ENCODE peak calls at places on chromosome 20, in ten cellular contexts. One of them, this sample, is unnamed.

GRCh38 chr20:36219671-36220220 is 16.5 kb upstream of the AAR2 start:
- DNase-seq in HS-27A: no peak
- DNase-seq in activated CD8-positive, alpha-beta memory T cell treated with anti-CD3 and anti-CD28 coated beads for 48 hours: no peak
- DNase-seq in tibial nerve: no peak
- DNase-seq in HFFc6: no peak
- DNase-seq in NCI-H1105: no peak
- DNase-seq in neural progenitor cell: no peak
- DNase-seq in CD8-positive, alpha-beta T cell: no peak
- DNase-seq in cardiac muscle cell: no peak
- DNase-seq in effector CD4-positive, alpha-beta T cell: no peak
- DNase-seq in this sample: no peak

GRCh38 chr20:62217913-62218773 is 1.9 kb downstream of the HRH3 start:
- DNase-seq in HS-27A: no peak
- DNase-seq in activated CD8-positive, alpha-beta memory T cell treated with anti-CD3 and anti-CD28 coated beads for 48 hours: no peak
- DNase-seq in tibial nerve: no peak
- DNase-seq in HFFc6: no peak
- DNase-seq in NCI-H1105: no peak
- DNase-seq in neural progenitor cell: peak; percentile 43
- DNase-seq in CD8-positive, alpha-beta T cell: no peak
- DNase-seq in cardiac muscle cell: no peak
- DNase-seq in effector CD4-positive, alpha-beta T cell: no peak
- DNase-seq in this sample: no peak

GRCh38 chr20:57657537-57658446 is 37.6 kb upstream of the ZBP1 start:
- DNase-seq in HS-27A: no peak
- DNase-seq in activated CD8-positive, alpha-beta memory T cell treated with anti-CD3 and anti-CD28 coated beads for 48 hours: no peak
- DNase-seq in tibial nerve: peak; percentile 5
- DNase-seq in HFFc6: no peak
- DNase-seq in NCI-H1105: peak; percentile 84
- DNase-seq in neural progenitor cell: no peak
- DNase-seq in CD8-positive, alpha-beta T cell: peak; percentile 85
- DNase-seq in cardiac muscle cell: no peak
- DNase-seq in effector CD4-positive, alpha-beta T cell: no peak
- DNase-seq in this sample: no peak

GRCh38 chr20:5065489-5066383 is 54.0 kb downstream of the PCNA start:
- DNase-seq in HS-27A: peak; percentile 94
- DNase-seq in activated CD8-positive, alpha-beta memory T cell treated with anti-CD3 and anti-CD28 coated beads for 48 hours: no peak
- DNase-seq in tibial nerve: no peak
- DNase-seq in HFFc6: peak; percentile 98
- DNase-seq in NCI-H1105: no peak
- DNase-seq in neural progenitor cell: no peak
- DNase-seq in CD8-positive, alpha-beta T cell: no peak
- DNase-seq in cardiac muscle cell: no peak
- DNase-seq in effector CD4-positive, alpha-beta T cell: no peak
- DNase-seq in this sample: peak; percentile 98

GRCh38 chr20:35878113-35878620 is 76.1 kb downstream of the SCAND1 start:
- DNase-seq in HS-27A: no peak
- DNase-seq in activated CD8-positive, alpha-beta memory T cell treated with anti-CD3 and anti-CD28 coated beads for 48 hours: no peak
- DNase-seq in tibial nerve: no peak
- DNase-seq in HFFc6: no peak
- DNase-seq in NCI-H1105: no peak
- DNase-seq in neural progenitor cell: no peak
- DNase-seq in CD8-positive, alpha-beta T cell: no peak
- DNase-seq in cardiac muscle cell: no peak
- DNase-seq in effector CD4-positive, alpha-beta T cell: no peak
- DNase-seq in this sample: no peak

GRCh38 chr20:56604690-56605089 is 24.4 kb upstream of the TFAP2C start:
- DNase-seq in HS-27A: no peak
- DNase-seq in activated CD8-positive, alpha-beta memory T cell treated with anti-CD3 and anti-CD28 coated beads for 48 hours: no peak
- DNase-seq in tibial nerve: no peak
- DNase-seq in HFFc6: no peak
- DNase-seq in NCI-H1105: no peak
- DNase-seq in neural progenitor cell: no peak
- DNase-seq in CD8-positive, alpha-beta T cell: no peak
- DNase-seq in cardiac muscle cell: no peak
- DNase-seq in effector CD4-positive, alpha-beta T cell: no peak
- DNase-seq in this sample: no peak

GRCh38 chr20:49753133-49753532 is 39.5 kb upstream of the B4GALT5 start:
- DNase-seq in HS-27A: no peak
- DNase-seq in activated CD8-positive, alpha-beta memory T cell treated with anti-CD3 and anti-CD28 coated beads for 48 hours: no peak
- DNase-seq in tibial nerve: no peak
- DNase-seq in HFFc6: no peak
- DNase-seq in NCI-H1105: no peak
- DNase-seq in neural progenitor cell: no peak
- DNase-seq in CD8-positive, alpha-beta T cell: no peak
- DNase-seq in cardiac muscle cell: no peak
- DNase-seq in effector CD4-positive, alpha-beta T cell: no peak
- DNase-seq in this sample: no peak

GRCh38 chr20:43916073-43916874 is 1.6 kb downstream of the TOX2 start:
- DNase-seq in HS-27A: no peak
- DNase-seq in activated CD8-positive, alpha-beta memory T cell treated with anti-CD3 and anti-CD28 coated beads for 48 hours: no peak
- DNase-seq in tibial nerve: no peak
- DNase-seq in HFFc6: no peak
- DNase-seq in NCI-H1105: no peak
- DNase-seq in neural progenitor cell: peak; percentile 41
- DNase-seq in CD8-positive, alpha-beta T cell: no peak
- DNase-seq in cardiac muscle cell: no peak
- DNase-seq in effector CD4-positive, alpha-beta T cell: no peak
- DNase-seq in this sample: no peak

GRCh38 chr20:7113577-7114466 is 346.3 kb downstream of the BMP2 start:
- DNase-seq in HS-27A: no peak
- DNase-seq in activated CD8-positive, alpha-beta memory T cell treated with anti-CD3 and anti-CD28 coated beads for 48 hours: no peak
- DNase-seq in tibial nerve: peak; percentile 5
- DNase-seq in HFFc6: no peak
- DNase-seq in NCI-H1105: peak; percentile 25
- DNase-seq in neural progenitor cell: peak; percentile 83
- DNase-seq in CD8-positive, alpha-beta T cell: no peak
- DNase-seq in cardiac muscle cell: peak; percentile 74
- DNase-seq in effector CD4-positive, alpha-beta T cell: no peak
- DNase-seq in this sample: peak; percentile 54

GRCh38 chr20:3390759-3391500 is 16.5 kb downstream of the DNAAF9 start:
- DNase-seq in HS-27A: no peak
- DNase-seq in activated CD8-positive, alpha-beta memory T cell treated with anti-CD3 and anti-CD28 coated beads for 48 hours: no peak
- DNase-seq in tibial nerve: no peak
- DNase-seq in HFFc6: no peak
- DNase-seq in NCI-H1105: no peak
- DNase-seq in neural progenitor cell: no peak
- DNase-seq in CD8-positive, alpha-beta T cell: no peak
- DNase-seq in cardiac muscle cell: no peak
- DNase-seq in effector CD4-positive, alpha-beta T cell: no peak
- DNase-seq in this sample: no peak

GRCh38 chr20:54598351-54598750 is 123.0 kb downstream of the DOK5 start:
- DNase-seq in HS-27A: no peak
- DNase-seq in activated CD8-positive, alpha-beta memory T cell treated with anti-CD3 and anti-CD28 coated beads for 48 hours: no peak
- DNase-seq in tibial nerve: no peak
- DNase-seq in HFFc6: no peak
- DNase-seq in NCI-H1105: peak; percentile 6
- DNase-seq in neural progenitor cell: no peak
- DNase-seq in CD8-positive, alpha-beta T cell: no peak
- DNase-seq in cardiac muscle cell: no peak
- DNase-seq in effector CD4-positive, alpha-beta T cell: no peak
- DNase-seq in this sample: no peak

GRCh38 chr20:48866936-48867335 is 39.1 kb upstream of the PREX1 start:
- DNase-seq in HS-27A: no peak
- DNase-seq in activated CD8-positive, alpha-beta memory T cell treated with anti-CD3 and anti-CD28 coated beads for 48 hours: no peak
- DNase-seq in tibial nerve: no peak
- DNase-seq in HFFc6: no peak
- DNase-seq in NCI-H1105: no peak
- DNase-seq in neural progenitor cell: no peak
- DNase-seq in CD8-positive, alpha-beta T cell: no peak
- DNase-seq in cardiac muscle cell: peak; percentile 72
- DNase-seq in effector CD4-positive, alpha-beta T cell: no peak
- DNase-seq in this sample: no peak

GRCh38 chr20:50931306-50932015 is at the start of gene ADNP:
- DNase-seq in HS-27A: peak; percentile 83
- DNase-seq in activated CD8-positive, alpha-beta memory T cell treated with anti-CD3 and anti-CD28 coated beads for 48 hours: peak; percentile 73
- DNase-seq in tibial nerve: peak; percentile 92
- DNase-seq in HFFc6: peak; percentile 77
- DNase-seq in NCI-H1105: peak; percentile 95
- DNase-seq in neural progenitor cell: peak; percentile 98
- DNase-seq in CD8-positive, alpha-beta T cell: peak; percentile 96
- DNase-seq in cardiac muscle cell: peak; percentile 96
- DNase-seq in effector CD4-positive, alpha-beta T cell: peak; percentile 86
- DNase-seq in this sample: peak; percentile 94

GRCh38 chr20:49637238-49637637 is 69.3 kb upstream of the PTGIS start:
- DNase-seq in HS-27A: no peak
- DNase-seq in activated CD8-positive, alpha-beta memory T cell treated with anti-CD3 and anti-CD28 coated beads for 48 hours: no peak
- DNase-seq in tibial nerve: no peak
- DNase-seq in HFFc6: no peak
- DNase-seq in NCI-H1105: no peak
- DNase-seq in neural progenitor cell: no peak
- DNase-seq in CD8-positive, alpha-beta T cell: no peak
- DNase-seq in cardiac muscle cell: no peak
- DNase-seq in effector CD4-positive, alpha-beta T cell: no peak
- DNase-seq in this sample: no peak

GRCh38 chr20:39716796-39717341 is 754.7 kb downstream of the DHX35 start:
- DNase-seq in HS-27A: no peak
- DNase-seq in activated CD8-positive, alpha-beta memory T cell treated with anti-CD3 and anti-CD28 coated beads for 48 hours: no peak
- DNase-seq in tibial nerve: no peak
- DNase-seq in HFFc6: no peak
- DNase-seq in NCI-H1105: no peak
- DNase-seq in neural progenitor cell: no peak
- DNase-seq in CD8-positive, alpha-beta T cell: no peak
- DNase-seq in cardiac muscle cell: no peak
- DNase-seq in effector CD4-positive, alpha-beta T cell: no peak
- DNase-seq in this sample: peak; percentile 2

GRCh38 chr20:57605045-57605444 is 15.2 kb downstream of the ZBP1 start:
- DNase-seq in HS-27A: no peak
- DNase-seq in activated CD8-positive, alpha-beta memory T cell treated with anti-CD3 and anti-CD28 coated beads for 48 hours: no peak
- DNase-seq in tibial nerve: no peak
- DNase-seq in HFFc6: no peak
- DNase-seq in NCI-H1105: no peak
- DNase-seq in neural progenitor cell: no peak
- DNase-seq in CD8-positive, alpha-beta T cell: no peak
- DNase-seq in cardiac muscle cell: no peak
- DNase-seq in effector CD4-positive, alpha-beta T cell: no peak
- DNase-seq in this sample: no peak

GRCh38 chr20:55919319-55919718 is 86.0 kb downstream of the CBLN4 start:
- DNase-seq in HS-27A: no peak
- DNase-seq in activated CD8-positive, alpha-beta memory T cell treated with anti-CD3 and anti-CD28 coated beads for 48 hours: no peak
- DNase-seq in tibial nerve: no peak
- DNase-seq in HFFc6: no peak
- DNase-seq in NCI-H1105: no peak
- DNase-seq in neural progenitor cell: no peak
- DNase-seq in CD8-positive, alpha-beta T cell: no peak
- DNase-seq in cardiac muscle cell: no peak
- DNase-seq in effector CD4-positive, alpha-beta T cell: no peak
- DNase-seq in this sample: no peak

GRCh38 chr20:6185268-6185667 is 62.4 kb upstream of the FERMT1 start:
- DNase-seq in HS-27A: no peak
- DNase-seq in activated CD8-positive, alpha-beta memory T cell treated with anti-CD3 and anti-CD28 coated beads for 48 hours: no peak
- DNase-seq in tibial nerve: no peak
- DNase-seq in HFFc6: no peak
- DNase-seq in NCI-H1105: no peak
- DNase-seq in neural progenitor cell: peak; percentile 32
- DNase-seq in CD8-positive, alpha-beta T cell: no peak
- DNase-seq in cardiac muscle cell: peak; percentile 63
- DNase-seq in effector CD4-positive, alpha-beta T cell: no peak
- DNase-seq in this sample: no peak

GRCh38 chr20:25282034-25282781 is 34.3 kb downstream of the PYGB start:
- DNase-seq in HS-27A: no peak
- DNase-seq in activated CD8-positive, alpha-beta memory T cell treated with anti-CD3 and anti-CD28 coated beads for 48 hours: no peak
- DNase-seq in tibial nerve: no peak
- DNase-seq in HFFc6: no peak
- DNase-seq in NCI-H1105: no peak
- DNase-seq in neural progenitor cell: no peak
- DNase-seq in CD8-positive, alpha-beta T cell: no peak
- DNase-seq in cardiac muscle cell: no peak
- DNase-seq in effector CD4-positive, alpha-beta T cell: no peak
- DNase-seq in this sample: no peak

GRCh38 chr20:9927224-9927623 is 88.3 kb upstream of the PAK5 start:
- DNase-seq in HS-27A: no peak
- DNase-seq in activated CD8-positive, alpha-beta memory T cell treated with anti-CD3 and anti-CD28 coated beads for 48 hours: no peak
- DNase-seq in tibial nerve: no peak
- DNase-seq in HFFc6: no peak
- DNase-seq in NCI-H1105: no peak
- DNase-seq in neural progenitor cell: no peak
- DNase-seq in CD8-positive, alpha-beta T cell: no peak
- DNase-seq in cardiac muscle cell: no peak
- DNase-seq in effector CD4-positive, alpha-beta T cell: no peak
- DNase-seq in this sample: no peak

GRCh38 chr20:21436186-21436585 is 38.9 kb upstream of the NKX2-4 start:
- DNase-seq in HS-27A: peak; percentile 90
- DNase-seq in activated CD8-positive, alpha-beta memory T cell treated with anti-CD3 and anti-CD28 coated beads for 48 hours: no peak
- DNase-seq in tibial nerve: no peak
- DNase-seq in HFFc6: peak; percentile 90
- DNase-seq in NCI-H1105: no peak
- DNase-seq in neural progenitor cell: no peak
- DNase-seq in CD8-positive, alpha-beta T cell: no peak
- DNase-seq in cardiac muscle cell: no peak
- DNase-seq in effector CD4-positive, alpha-beta T cell: no peak
- DNase-seq in this sample: peak; percentile 41

GRCh38 chr20:61739086-61739831 is 326.4 kb downstream of the TAF4 start:
- DNase-seq in HS-27A: no peak
- DNase-seq in activated CD8-positive, alpha-beta memory T cell treated with anti-CD3 and anti-CD28 coated beads for 48 hours: no peak
- DNase-seq in tibial nerve: no peak
- DNase-seq in HFFc6: no peak
- DNase-seq in NCI-H1105: no peak
- DNase-seq in neural progenitor cell: peak; percentile 21
- DNase-seq in CD8-positive, alpha-beta T cell: no peak
- DNase-seq in cardiac muscle cell: no peak
- DNase-seq in effector CD4-positive, alpha-beta T cell: no peak
- DNase-seq in this sample: no peak

GRCh38 chr20:17875106-17875980 is 93.3 kb downstream of the SNX5 start:
- DNase-seq in HS-27A: no peak
- DNase-seq in activated CD8-positive, alpha-beta memory T cell treated with anti-CD3 and anti-CD28 coated beads for 48 hours: no peak
- DNase-seq in tibial nerve: peak; percentile 81
- DNase-seq in HFFc6: peak; percentile 37
- DNase-seq in NCI-H1105: no peak
- DNase-seq in neural progenitor cell: no peak
- DNase-seq in CD8-positive, alpha-beta T cell: no peak
- DNase-seq in cardiac muscle cell: no peak
- DNase-seq in effector CD4-positive, alpha-beta T cell: no peak
- DNase-seq in this sample: peak; percentile 86

GRCh38 chr20:24981750-24982149 is 10.8 kb downstream of the APMAP start:
- DNase-seq in HS-27A: no peak
- DNase-seq in activated CD8-positive, alpha-beta memory T cell treated with anti-CD3 and anti-CD28 coated beads for 48 hours: no peak
- DNase-seq in tibial nerve: no peak
- DNase-seq in HFFc6: no peak
- DNase-seq in NCI-H1105: no peak
- DNase-seq in neural progenitor cell: no peak
- DNase-seq in CD8-positive, alpha-beta T cell: no peak
- DNase-seq in cardiac muscle cell: no peak
- DNase-seq in effector CD4-positive, alpha-beta T cell: no peak
- DNase-seq in this sample: no peak

GRCh38 chr20:56974499-56975250 is 291.8 kb downstream of the BMP7 start:
- DNase-seq in HS-27A: no peak
- DNase-seq in activated CD8-positive, alpha-beta memory T cell treated with anti-CD3 and anti-CD28 coated beads for 48 hours: peak; percentile 6
- DNase-seq in tibial nerve: peak; percentile 16
- DNase-seq in HFFc6: peak; percentile 52
- DNase-seq in NCI-H1105: no peak
- DNase-seq in neural progenitor cell: peak; percentile 91
- DNase-seq in CD8-positive, alpha-beta T cell: no peak
- DNase-seq in cardiac muscle cell: peak; percentile 72
- DNase-seq in effector CD4-positive, alpha-beta T cell: no peak
- DNase-seq in this sample: peak; percentile 62

GRCh38 chr20:54208492-54209044 is 681 bp downstream of the PFDN4 start:
- DNase-seq in HS-27A: no peak
- DNase-seq in activated CD8-positive, alpha-beta memory T cell treated with anti-CD3 and anti-CD28 coated beads for 48 hours: no peak
- DNase-seq in tibial nerve: no peak
- DNase-seq in HFFc6: peak; percentile 52
- DNase-seq in NCI-H1105: no peak
- DNase-seq in neural progenitor cell: peak; percentile 38
- DNase-seq in CD8-positive, alpha-beta T cell: no peak
- DNase-seq in cardiac muscle cell: no peak
- DNase-seq in effector CD4-positive, alpha-beta T cell: no peak
- DNase-seq in this sample: no peak

GRCh38 chr20:38043512-38044300 is 10.2 kb downstream of the RPRD1B start:
- DNase-seq in HS-27A: peak; percentile 24
- DNase-seq in activated CD8-positive, alpha-beta memory T cell treated with anti-CD3 and anti-CD28 coated beads for 48 hours: no peak
- DNase-seq in tibial nerve: no peak
- DNase-seq in HFFc6: peak; percentile 90
- DNase-seq in NCI-H1105: no peak
- DNase-seq in neural progenitor cell: no peak
- DNase-seq in CD8-positive, alpha-beta T cell: no peak
- DNase-seq in cardiac muscle cell: no peak
- DNase-seq in effector CD4-positive, alpha-beta T cell: no peak
- DNase-seq in this sample: peak; percentile 86

GRCh38 chr20:20333866-20334265 is 34.0 kb upstream of the INSM1 start:
- DNase-seq in HS-27A: no peak
- DNase-seq in activated CD8-positive, alpha-beta memory T cell treated with anti-CD3 and anti-CD28 coated beads for 48 hours: no peak
- DNase-seq in tibial nerve: no peak
- DNase-seq in HFFc6: no peak
- DNase-seq in NCI-H1105: no peak
- DNase-seq in neural progenitor cell: no peak
- DNase-seq in CD8-positive, alpha-beta T cell: no peak
- DNase-seq in cardiac muscle cell: no peak
- DNase-seq in effector CD4-positive, alpha-beta T cell: no peak
- DNase-seq in this sample: no peak